ENCODE peak calls at places on chromosomes 13 and 19, in five cellular contexts. R is HepG2, V is GM12878, T is H1, I is K562. G is an unnamed sample.

GRCh38 chr13:97136418-97136817 is 85.7 kb upstream of the MBNL2 start:
- DNase-seq in R (no peak), V (no peak), T (no peak), I (no peak), G (no peak)

GRCh38 chr19:48455171-48455907 is at the start of gene KCNJ14:
- DNase-seq in R (no peak), V (no peak), T (no peak), I (peak), G (no peak)

GRCh38 chr13:39773833-39774232 is 118.4 kb downstream of the COG6 start:
- DNase-seq in R (no peak), V (no peak), T (no peak), I (no peak), G (no peak)

GRCh38 chr13:112457485-112457884 is 81.3 kb downstream of the SPACA7 start:
- DNase-seq in R (no peak), V (no peak), T (peak), I (no peak), G (no peak)

GRCh38 chr19:17929056-17929455 is 3.8 kb upstream of the CCDC124 start:
- DNase-seq in R (no peak), V (peak), T (no peak), I (no peak), G (no peak)

GRCh38 chr19:51090471-51090870 is 7.8 kb upstream of the KLK14 start:
- DNase-seq in R (no peak), V (no peak), T (no peak), I (no peak), G (no peak)

GRCh38 chr13:45503658-45504057 is 38.9 kb downstream of the COG3 start:
- DNase-seq in R (no peak), V (no peak), T (no peak), I (no peak), G (no peak)

GRCh38 chr19:29542776-29543175 is 17.0 kb downstream of the VSTM2B start:
- DNase-seq in R (no peak), V (no peak), T (no peak), I (no peak), G (no peak)

GRCh38 chr19:56671613-56671994 is at the start of gene ZNF835:
- DNase-seq in R (no peak), V (no peak), T (peak), I (peak), G (no peak)

GRCh38 chr13:51456510-51456909 is 3.7 kb upstream of the INTS6 start:
- DNase-seq in R (no peak), V (no peak), T (no peak), I (no peak), G (no peak)

GRCh38 chr19:47107201-47107952 is 6.2 kb downstream of the ZC3H4 start:
- DNase-seq in R (peak), V (no peak), T (no peak), I (peak), G (no peak)

GRCh38 chr19:51141181-51141580 is 920 bp upstream of the SIGLEC7 start:
- DNase-seq in R (no peak), V (no peak), T (no peak), I (no peak), G (no peak)

GRCh38 chr13:33937373-33938087 is 119.6 kb downstream of the RFC3 start:
- DNase-seq in R (peak), V (no peak), T (no peak), I (no peak), G (peak)

GRCh38 chr13:32212420-32212819 is 102.7 kb downstream of the ZAR1L start:
- DNase-seq in R (no peak), V (no peak), T (no peak), I (no peak), G (no peak)

GRCh38 chr13:23979361-23980159 is 82.3 kb upstream of the C1QTNF9B start:
- DNase-seq in R (peak), V (no peak), T (peak), I (no peak), G (peak)

GRCh38 chr13:40665061-40665753 is 1.2 kb downstream of the FOXO1 start:
- DNase-seq in R (no peak), V (no peak), T (peak), I (peak), G (peak)

GRCh38 chr13:76723551-76724232 is 162.5 kb downstream of the KCTD12 start:
- DNase-seq in R (no peak), V (no peak), T (peak), I (no peak), G (peak)

GRCh38 chr19:9565900-9566705 is 18.2 kb downstream of the ZNF121 start:
- DNase-seq in R (no peak), V (no peak), T (no peak), I (no peak), G (no peak)

GRCh38 chr13:97367016-97367415 is 67.0 kb upstream of the RAP2A start:
- DNase-seq in R (no peak), V (no peak), T (no peak), I (no peak), G (no peak)

GRCh38 chr13:46146898-46147297 is 35.1 kb downstream of the LCP1 start:
- DNase-seq in R (peak), V (no peak), T (no peak), I (no peak), G (peak)

GRCh38 chr13:25764378-25764777 is 287.4 kb downstream of the SHISA2 start:
- DNase-seq in R (no peak), V (no peak), T (no peak), I (no peak), G (peak)

GRCh38 chr13:56622840-56623239 is 517.9 kb upstream of the PRR20A start:
- DNase-seq in R (no peak), V (no peak), T (no peak), I (no peak), G (no peak)

GRCh38 chr19:34215666-34216038 is 38.7 kb upstream of the GARRE1 start:
- DNase-seq in R (no peak), V (no peak), T (no peak), I (no peak), G (no peak)

GRCh38 chr13:109707044-109707794 is 79.2 kb downstream of the IRS2 start:
- DNase-seq in R (no peak), V (no peak), T (no peak), I (peak), G (no peak)
- TF ChIP-seq ATF2 in R (no peak), V (no peak), T (no peak), I (no peak), G (no peak)

DNA sequence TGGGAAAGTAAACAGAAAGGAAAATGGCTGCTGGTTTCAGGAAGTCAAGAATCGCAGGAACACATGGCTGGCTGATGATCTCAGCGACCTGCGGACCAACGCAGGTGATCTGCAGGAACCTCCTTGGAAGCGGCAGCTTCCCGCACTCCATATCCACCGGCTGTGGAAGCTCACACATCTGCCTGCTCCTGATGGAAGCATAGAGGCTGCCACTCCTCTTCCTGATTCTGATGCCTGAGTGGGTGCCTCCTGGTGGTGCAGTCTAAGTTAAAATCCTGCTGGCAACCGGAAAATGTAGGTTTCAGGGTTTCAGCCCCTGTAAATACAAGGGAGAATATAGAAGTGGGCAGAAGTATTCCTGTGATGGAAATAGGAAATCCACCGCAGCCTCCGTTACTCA is 75.5 kb downstream of the TNFSF13B start:
- DNase-seq in R (no peak), V (no peak), T (no peak), I (no peak), G (peak)
- TF ChIP-seq USF2 in R (no peak), V (no peak), T (no peak), I (no peak), G (no peak)

GRCh38 chr19:35844482-35845214 is 7.7 kb downstream of the NPHS1 start:
- DNase-seq in R (no peak), V (no peak), T (no peak), I (no peak), G (no peak)

GRCh38 chr19:35845215-35846037 is 6.9 kb downstream of the NPHS1 start:
- DNase-seq in R (peak), V (no peak), T (peak), I (peak), G (peak)

GRCh38 chr19:35841961-35842595 is 10.2 kb downstream of the NPHS1 start:
- DNase-seq in R (no peak), V (no peak), T (no peak), I (no peak), G (no peak)

GRCh38 chr19:35842666-35843272 is 9.5 kb downstream of the NPHS1 start:
- DNase-seq in R (no peak), V (no peak), T (no peak), I (no peak), G (no peak)

DNA sequence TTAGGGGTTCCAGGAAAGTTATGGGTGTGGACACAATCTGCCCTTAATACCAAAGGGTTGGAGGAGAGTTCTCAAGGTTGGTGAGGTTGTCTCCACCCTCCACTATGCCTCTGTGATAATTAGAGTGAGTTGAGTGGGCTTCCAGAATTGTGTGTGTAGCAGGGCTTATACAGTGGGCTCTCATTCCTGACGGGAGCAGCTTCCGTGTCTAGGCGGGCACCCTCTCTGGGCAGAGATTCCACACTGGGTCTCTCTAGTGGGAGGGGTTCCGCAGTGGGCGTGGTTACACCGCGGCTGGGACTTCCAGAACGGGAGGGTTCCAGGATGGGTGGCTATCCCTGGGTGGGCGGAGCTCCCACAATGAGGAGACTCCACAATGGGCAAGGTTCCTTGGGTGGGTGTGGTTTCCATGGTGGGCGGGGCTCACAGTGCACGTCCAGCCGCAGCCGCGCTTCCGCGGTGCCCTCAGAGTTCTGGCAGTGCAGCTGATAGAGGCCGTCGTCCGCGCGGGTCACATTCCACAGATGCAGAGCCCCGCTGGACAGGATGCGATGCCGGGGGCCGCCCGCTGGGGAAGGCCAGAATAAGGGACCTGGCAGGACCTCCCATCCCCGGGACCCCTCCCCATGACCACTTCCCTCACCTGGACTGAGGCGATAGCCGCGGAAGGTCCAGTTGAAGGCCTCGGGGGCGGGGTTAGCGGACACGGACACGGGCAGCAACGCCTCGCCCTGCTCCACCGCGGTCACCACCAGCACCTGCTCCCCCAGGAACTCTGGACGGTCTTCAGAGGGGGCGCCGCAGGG is 8.4 kb downstream of the NPHS1 start:
- DNase-seq in R (no peak), V (no peak), T (peak), I (peak), G (peak)
- TF ChIP-seq ATF2 in R (no peak), V (no peak), T (no peak), I (no peak), G (no peak)

GRCh38 chr13:27556109-27556508 is 64.2 kb downstream of the LNX2 start:
- DNase-seq in R (no peak), V (no peak), T (no peak), I (no peak), G (no peak)
- TF ChIP-seq USF2 in R (no peak), V (no peak), T (no peak), I (no peak), G (no peak)

DNA sequence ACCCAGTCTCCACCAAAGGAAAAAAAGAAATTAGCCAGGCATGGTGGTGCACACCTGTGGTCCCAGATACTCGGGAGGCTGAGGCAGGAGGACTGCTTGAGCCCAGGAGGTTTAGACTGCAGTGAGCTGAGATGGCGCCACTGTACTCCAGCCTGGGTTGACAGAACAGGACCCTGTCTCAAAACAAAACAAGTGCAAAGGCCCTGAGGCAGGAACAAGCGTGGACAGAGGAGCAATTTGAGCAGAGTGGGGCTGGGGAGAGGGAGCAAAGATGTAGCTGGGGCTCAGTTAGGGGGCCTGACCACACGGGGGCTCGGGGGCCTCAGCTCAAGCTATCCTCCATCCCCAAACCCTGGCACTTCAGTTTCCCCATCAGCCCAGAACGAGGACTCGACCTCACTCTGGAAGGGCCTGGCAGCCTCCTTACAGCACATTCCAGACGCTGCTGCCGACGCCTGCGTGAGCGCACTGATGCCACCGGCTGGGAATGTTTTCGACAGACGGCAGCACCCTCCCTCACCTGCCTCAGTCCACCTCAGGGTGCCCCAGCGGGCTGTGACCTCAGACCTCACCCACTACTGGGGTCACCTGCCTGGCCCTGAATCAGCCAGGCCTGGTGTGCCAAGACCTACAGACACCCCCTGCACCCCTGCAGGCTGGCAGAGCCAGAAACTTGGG is 1.8 kb upstream of the POLRMT start:
- DNase-seq in R (no peak), V (no peak), T (no peak), I (no peak), G (no peak)
- TF ChIP-seq ATF2 in R (no peak), V (no peak), T (no peak), I (no peak), G (no peak)

GRCh38 chr13:37869756-37870488 is at the start of gene TRPC4:
- DNase-seq in R (peak), V (no peak), T (peak), I (peak), G (peak)
- TF ChIP-seq USF2 in R (no peak), V (no peak), T (no peak), I (no peak), G (no peak)

DNA sequence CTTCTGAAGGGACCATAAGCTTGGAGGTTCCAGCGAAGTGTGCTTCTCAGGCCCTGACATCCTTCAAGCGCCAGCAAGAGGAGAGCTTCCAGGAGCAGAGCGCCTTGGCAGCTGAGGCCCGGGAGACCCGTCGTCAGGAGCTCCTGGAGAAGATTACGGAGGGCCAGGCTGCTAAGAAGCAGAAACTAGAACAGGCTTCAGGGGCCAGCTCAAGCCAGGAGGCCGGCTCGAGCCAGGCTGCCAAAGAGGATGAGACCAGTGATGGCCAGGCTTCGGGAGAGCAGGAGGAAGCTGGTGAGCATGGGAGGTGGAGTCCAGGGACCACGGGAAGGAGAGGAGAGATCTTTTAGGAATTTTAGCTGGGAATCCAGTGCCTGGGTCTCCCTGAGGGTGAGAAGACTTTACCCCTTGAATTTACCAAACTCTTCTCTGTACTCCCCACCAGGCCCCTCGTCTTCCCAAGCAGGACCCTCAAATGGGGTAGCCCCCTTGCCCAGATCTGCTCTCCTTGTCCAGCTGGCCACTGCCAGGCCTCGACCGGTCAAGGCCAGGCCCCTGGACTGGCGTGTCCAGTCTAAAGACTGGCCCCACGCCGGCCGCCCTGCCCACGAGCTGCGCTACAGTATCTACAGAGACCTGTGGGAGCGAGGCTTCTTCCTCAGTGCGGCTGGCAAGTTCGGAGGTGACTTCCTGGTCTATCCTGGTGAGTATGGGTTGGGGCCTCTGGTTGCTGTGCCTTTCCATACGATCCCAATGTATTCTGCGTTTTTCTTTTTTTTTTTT is 754 bp downstream of the TSEN34 start:
- DNase-seq in R (no peak), V (no peak), T (no peak), I (no peak), G (no peak)
- TF ChIP-seq ATF2 in R (no peak), V (no peak), T (no peak), I (no peak), G (no peak)

GRCh38 chr19:4730740-4731171 is 7.1 kb upstream of the DPP9 start:
- DNase-seq in R (no peak), V (no peak), T (peak), I (peak), G (peak)
- TF ChIP-seq USF2 in R (no peak), V (no peak), T (no peak), I (no peak), G (no peak)

GRCh38 chr13:64470751-64471150 is 2759.4 kb downstream of the PCDH9 start:
- DNase-seq in R (no peak), V (no peak), T (no peak), I (no peak), G (no peak)
- TF ChIP-seq ATF2 in R (no peak), V (no peak), T (no peak), I (no peak), G (no peak)

DNA sequence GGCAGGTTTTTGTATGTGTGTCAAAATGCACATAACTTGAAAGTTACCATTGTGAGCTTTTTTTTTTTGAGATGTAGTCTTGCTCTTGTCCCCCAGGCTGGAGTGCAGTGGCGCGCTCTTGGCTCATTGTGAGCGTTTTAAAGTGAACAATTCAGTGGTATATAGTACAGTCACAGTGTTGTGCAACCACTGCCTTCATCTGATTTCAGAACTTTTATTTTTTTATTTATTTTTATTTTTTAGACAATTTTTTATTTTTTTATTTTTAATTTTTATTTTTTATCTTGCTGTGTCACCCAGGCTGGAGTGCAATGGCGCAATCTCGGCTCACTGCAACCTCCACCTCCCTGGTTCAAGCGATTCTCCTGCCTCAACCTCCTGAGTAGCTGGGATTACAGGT is 15.0 kb downstream of the SLC25A42 start:
- DNase-seq in R (no peak), V (no peak), T (no peak), I (no peak), G (no peak)
- TF ChIP-seq USF2 in R (no peak), V (no peak), T (no peak), I (no peak), G (no peak)

G was measured in WTC11.